ENCODE peak calls at places on chromosomes 6 and 20, in eight cellular contexts. W is BJ; A is colonic mucosa; E is heart right ventricle; N is left ventricle myocardium inferior; Y is astrocyte; K is CD8-positive, alpha-beta memory T cell; F is neural progenitor cell. R is an unnamed sample.

GRCh38 chr6:70376628-70377027 is 36.7 kb upstream of the FAM135A start:
- DNase-seq in W (no peak), A (no peak), E (no peak), N (no peak), Y (no peak), K (no peak), F (no peak), R (no peak)

GRCh38 chr6:48490658-48491057 is 379.7 kb upstream of the PTCHD4 start:
- DNase-seq in W (no peak), A (no peak), E (no peak), N (no peak), Y (no peak), K (no peak), F (no peak), R (no peak)

GRCh38 chr20:37393196-37393862 is 47.4 kb downstream of the SRC start:
- DNase-seq in W (no peak), A (no peak), E (no peak), N (no peak), Y (no peak), K (no peak), F (peak; percentile 1), R (no peak)

GRCh38 chr6:170371588-170371987 is 65.0 kb downstream of the FAM120B start:
- DNase-seq in W (no peak), A (no peak), E (no peak), N (no peak), Y (no peak), K (no peak), F (peak; percentile 35), R (no peak)

GRCh38 chr6:62324817-62325216 is 38.8 kb upstream of the KHDRBS2 start:
- DNase-seq in W (no peak), A (no peak), E (no peak), N (no peak), Y (no peak), K (no peak), F (no peak), R (no peak)

GRCh38 chr6:119966484-119966883 is 616.9 kb upstream of the MAN1A1 start:
- DNase-seq in W (no peak), A (no peak), E (no peak), N (no peak), Y (no peak), K (no peak), F (peak; percentile 39), R (no peak)

GRCh38 chr6:159831373-159831679 is 31.2 kb downstream of the PNLDC1 start:
- DNase-seq in W (no peak), A (no peak), E (no peak), N (no peak), Y (no peak), K (no peak), F (no peak), R (peak; percentile 48)

GRCh38 chr6:20319520-20320357 is 81.9 kb upstream of the E2F3 start:
- DNase-seq in W (no peak), A (peak; percentile 24), E (peak; percentile 32), N (no peak), Y (no peak), K (peak; percentile 80), F (no peak), R (no peak)

GRCh38 chr20:39123161-39123560 is 161.0 kb downstream of the DHX35 start:
- DNase-seq in W (no peak), A (no peak), E (no peak), N (no peak), Y (no peak), K (no peak), F (no peak), R (no peak)

GRCh38 chr6:66825539-66825938 is 1118.5 kb upstream of the EYS start:
- DNase-seq in W (no peak), A (no peak), E (no peak), N (no peak), Y (no peak), K (no peak), F (no peak), R (no peak)

GRCh38 chr6:149336529-149336928 is 19.0 kb downstream of the TAB2 start:
- DNase-seq in W (no peak), A (no peak), E (no peak), N (no peak), Y (no peak), K (no peak), F (no peak), R (no peak)

GRCh38 chr20:34516874-34517542 is 786 bp downstream of the DYNLRB1 start:
- DNase-seq in W (no peak), A (peak; percentile 50), E (no peak), N (no peak), Y (no peak), K (no peak), F (peak; percentile 38), R (peak; percentile 28)

GRCh38 chr6:31497595-31498476 is at the start of gene MICB:
- DNase-seq in W (no peak), A (peak; percentile 91), E (peak; percentile 63), N (peak; percentile 71), Y (peak; percentile 69), K (peak; percentile 80), F (peak; percentile 94), R (peak; percentile 88)

DNA sequence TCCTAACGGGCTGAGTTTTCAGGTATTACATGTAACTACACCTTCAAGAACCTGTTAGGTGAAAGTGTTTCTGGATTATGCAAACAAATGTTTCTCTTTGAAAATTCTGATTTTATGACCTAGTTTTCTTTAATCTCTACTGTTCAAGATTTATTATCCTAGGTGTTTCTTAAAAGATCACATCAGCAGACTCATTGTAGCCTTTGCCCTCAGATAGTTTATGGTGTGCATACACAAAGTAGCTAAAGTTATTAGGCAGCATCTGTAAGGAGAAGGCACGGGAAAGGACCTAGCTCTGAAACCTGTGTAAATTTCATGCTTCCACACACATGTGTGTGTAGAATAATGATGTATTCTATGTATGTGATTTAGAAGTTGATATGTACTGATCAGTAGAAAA is 21.7 kb downstream of the PANK2 start:
- DNase-seq in W (no peak), A (no peak), E (no peak), N (no peak), Y (no peak), K (no peak), F (no peak), R (no peak)
- H3K36me3 ChIP-seq in W (peaks cover 11% of the 10 kb centered on the region), A (no peaks in the 10 kb centered on the region), E (peaks cover 84% of the 10 kb centered on the region), N (peaks cover 70% of the 10 kb centered on the region), Y (peaks cover 39% of the 10 kb centered on the region), K (peaks cover 40% of the 10 kb centered on the region), F (peaks cover 21% of the 10 kb centered on the region), R (peaks cover 63% of the 10 kb centered on the region)

GRCh38 chr20:3238616-3239025 is 369 bp downstream of the SLC4A11 start:
- DNase-seq in W (no peak), A (no peak), E (peak; percentile 25), N (no peak), Y (no peak), K (peak; percentile 38), F (peak; percentile 64), R (no peak)
- H3K36me3 ChIP-seq in W (no peaks in the 10 kb centered on the region), A (no peaks in the 10 kb centered on the region), E (no peaks in the 10 kb centered on the region), N (no peaks in the 10 kb centered on the region), Y (no peaks in the 10 kb centered on the region), K (no peaks in the 10 kb centered on the region), F (no peaks in the 10 kb centered on the region), R (no peaks in the 10 kb centered on the region)

GRCh38 chr6:42125663-42126062 is 16.8 kb downstream of the C6orf132 start:
- DNase-seq in W (no peak), A (no peak), E (no peak), N (no peak), Y (no peak), K (no peak), F (no peak), R (no peak)

GRCh38 chr6:42125231-42125630 is 17.2 kb downstream of the C6orf132 start:
- DNase-seq in W (no peak), A (no peak), E (no peak), N (no peak), Y (no peak), K (no peak), F (no peak), R (no peak)

GRCh38 chr6:42131531-42131930 is 10.9 kb downstream of the C6orf132 start:
- DNase-seq in W (no peak), A (no peak), E (no peak), N (no peak), Y (peak; percentile 79), K (no peak), F (no peak), R (no peak)

GRCh38 chr6:42129360-42129676 is 13.1 kb downstream of the C6orf132 start:
- DNase-seq in W (no peak), A (no peak), E (no peak), N (no peak), Y (no peak), K (no peak), F (no peak), R (no peak)

DNA sequence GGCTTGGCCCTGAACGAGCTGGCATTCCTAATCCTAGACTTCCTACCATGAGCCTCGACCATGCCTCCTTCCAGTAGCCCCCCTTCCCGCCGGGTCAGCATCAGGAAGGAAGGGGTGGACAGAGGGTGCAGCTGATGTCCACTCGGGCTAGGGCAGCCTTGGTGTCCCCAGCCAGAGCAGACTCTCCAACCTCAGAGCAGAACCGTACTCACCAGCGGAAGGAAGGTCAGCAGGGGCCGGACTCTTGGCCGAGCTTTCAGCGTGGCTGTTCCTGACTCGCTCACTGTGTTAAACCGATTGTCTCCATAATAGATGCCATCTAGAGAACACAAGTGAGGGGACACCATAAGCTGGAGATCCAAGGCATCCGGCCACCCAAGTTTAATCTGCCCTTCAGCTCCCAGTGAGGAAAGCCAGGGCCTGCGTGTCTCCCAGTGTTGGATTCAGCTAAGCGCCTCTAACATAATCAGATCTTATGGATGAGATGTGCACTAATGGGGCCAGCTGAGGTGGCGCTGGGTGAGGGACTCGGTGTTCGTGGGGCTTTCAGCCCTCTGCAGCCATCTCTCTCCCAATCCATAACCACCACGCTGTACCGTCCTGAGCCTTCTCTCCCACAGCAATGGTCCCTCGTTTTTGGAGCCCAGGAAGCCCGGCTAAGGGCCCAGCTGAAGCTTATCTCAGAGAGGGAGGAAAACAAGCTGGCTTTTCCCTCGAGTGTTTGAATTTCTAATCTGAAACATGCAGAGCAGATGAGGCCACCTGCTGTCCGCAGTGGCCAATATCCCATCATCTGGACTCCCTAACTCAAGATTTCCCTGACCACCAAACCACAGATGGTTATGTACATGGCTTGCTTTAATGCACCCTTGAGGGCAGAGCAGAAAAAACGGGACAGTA is 13.7 kb downstream of the C6orf132 start:
- DNase-seq in W (no peak), A (no peak), E (no peak), N (no peak), Y (no peak), K (no peak), F (no peak), R (no peak)
- H3K36me3 ChIP-seq in W (no peaks in the 10 kb centered on the region), A (no peaks in the 10 kb centered on the region), E (no peaks in the 10 kb centered on the region), N (no peaks in the 10 kb centered on the region), Y (no peaks in the 10 kb centered on the region), K (no peaks in the 10 kb centered on the region), F (no peaks in the 10 kb centered on the region), R (peaks cover 30% of the 10 kb centered on the region)

GRCh38 chr20:2656471-2657117 is 4.2 kb downstream of the NOP56 start:
- DNase-seq in W (no peak), A (no peak), E (no peak), N (no peak), Y (no peak), K (no peak), F (no peak), R (peak; percentile 50)
- H3K36me3 ChIP-seq in W (peaks cover 43% of the 10 kb centered on the region), A (peaks cover 29% of the 10 kb centered on the region), E (peaks cover 80% of the 10 kb centered on the region), N (peaks cover 80% of the 10 kb centered on the region), Y (peaks cover 58% of the 10 kb centered on the region), K (peaks cover 76% of the 10 kb centered on the region), F (no peaks in the 10 kb centered on the region), R (peaks cover 81% of the 10 kb centered on the region)

R was measured in tibial artery.